ENCODE peak calls at places on chromosome 11, in nine cellular contexts. E is CD8-positive, alpha-beta T cell; C is thyroid gland; D is suprapubic skin; U is IMR-90; O is cardiac muscle cell; T is SJSA1; M is sigmoid colon; A is A549. R is an unnamed sample.

GRCh38 chr11:65298655-65299179 is 15.9 kb upstream of the CDC42EP2 start:
- DNase-seq in E (no peak), C (peak; percentile 47), D (no peak), U (peak; percentile 81), O (peak; percentile 81), T (no peak), M (peak; percentile 96), A (no peak), R (no peak)

GRCh38 chr11:57779275-57779674 is 17.7 kb downstream of the CTNND1 start:
- DNase-seq in E (no peak), C (peak; percentile 65), D (no peak), U (peak; percentile 63), O (peak; percentile 79), T (peak; percentile 70), M (no peak), A (peak; percentile 41), R (no peak)

GRCh38 chr11:56905936-56906335 is 82.8 kb upstream of the OR5AK2 start:
- DNase-seq in E (no peak), C (no peak), D (no peak), U (no peak), O (no peak), T (no peak), M (no peak), A (no peak), R (no peak)

GRCh38 chr11:112255075-112255739 is 5.5 kb downstream of the PLET1 start:
- DNase-seq in E (no peak), C (no peak), D (no peak), U (peak; percentile 88), O (peak; percentile 84), T (peak; percentile 20), M (no peak), A (no peak), R (no peak)

GRCh38 chr11:19253149-19253540 is 12.4 kb upstream of the E2F8 start:
- DNase-seq in E (no peak), C (no peak), D (no peak), U (no peak), O (peak; percentile 61), T (no peak), M (no peak), A (no peak), R (no peak)

GRCh38 chr11:115843116-115843515 is 338.9 kb upstream of the CADM1 start:
- DNase-seq in E (no peak), C (no peak), D (no peak), U (no peak), O (no peak), T (no peak), M (no peak), A (no peak), R (no peak)

GRCh38 chr11:130114281-130114680 is 44.6 kb downstream of the APLP2 start:
- DNase-seq in E (no peak), C (no peak), D (no peak), U (no peak), O (no peak), T (no peak), M (no peak), A (no peak), R (no peak)

GRCh38 chr11:117669062-117669461 is 128.0 kb downstream of the DSCAML1 start:
- DNase-seq in E (no peak), C (no peak), D (no peak), U (no peak), O (no peak), T (no peak), M (no peak), A (no peak), R (no peak)

GRCh38 chr11:100739636-100740035 is 52.5 kb downstream of the ARHGAP42 start:
- DNase-seq in E (no peak), C (peak; percentile 74), D (no peak), U (peak; percentile 90), O (peak; percentile 94), T (peak; percentile 65), M (no peak), A (no peak), R (peak; percentile 78)

GRCh38 chr11:10456519-10456918 is 1.5 kb downstream of the AMPD3 start:
- DNase-seq in E (peak; percentile 27), C (no peak), D (no peak), U (no peak), O (peak; percentile 8), T (no peak), M (no peak), A (no peak), R (no peak)

GRCh38 chr11:91433284-91434010 is 791.2 kb upstream of the FAT3 start:
- DNase-seq in E (no peak), C (no peak), D (no peak), U (peak; percentile 30), O (no peak), T (no peak), M (no peak), A (no peak), R (no peak)

GRCh38 chr11:114060402-114061052 is 1.0 kb downstream of the ZBTB16 start:
- DNase-seq in E (peak; percentile 38), C (peak; percentile 44), D (peak; percentile 80), U (no peak), O (peak; percentile 41), T (peak; percentile 9), M (peak; percentile 75), A (no peak), R (no peak)

GRCh38 chr11:46296520-46297448 is 19.3 kb downstream of the CREB3L1 start:
- DNase-seq in E (no peak), C (no peak), D (no peak), U (peak; percentile 98), O (peak; percentile 97), T (peak; percentile 92), M (peak; percentile 83), A (no peak), R (peak; percentile 92)

GRCh38 chr11:17161515-17161914 is 46.3 kb downstream of the PIK3C2A start:
- DNase-seq in E (no peak), C (no peak), D (no peak), U (no peak), O (no peak), T (no peak), M (no peak), A (no peak), R (no peak)

GRCh38 chr11:6531267-6531752 is 34.2 kb downstream of the DNHD1 start:
- DNase-seq in E (no peak), C (peak; percentile 15), D (no peak), U (peak; percentile 52), O (peak; percentile 64), T (peak; percentile 27), M (no peak), A (peak; percentile 79), R (no peak)

GRCh38 chr11:47983464-47984397 is 3.4 kb downstream of the PTPRJ start:
- DNase-seq in E (no peak), C (no peak), D (no peak), U (peak; percentile 73), O (peak; percentile 59), T (peak; percentile 59), M (no peak), A (no peak), R (no peak)

GRCh38 chr11:68071281-68072048 is 32.6 kb downstream of the TCIRG1 start:
- DNase-seq in E (no peak), C (no peak), D (no peak), U (no peak), O (no peak), T (no peak), M (no peak), A (no peak), R (no peak)

GRCh38 chr11:68065841-68066240 is 27.0 kb downstream of the TCIRG1 start:
- DNase-seq in E (no peak), C (no peak), D (no peak), U (no peak), O (no peak), T (no peak), M (no peak), A (no peak), R (no peak)

GRCh38 chr11:68066742-68067141 is 27.9 kb downstream of the TCIRG1 start:
- DNase-seq in E (no peak), C (no peak), D (no peak), U (no peak), O (peak; percentile 37), T (no peak), M (no peak), A (no peak), R (no peak)

GRCh38 chr11:68064876-68065275 is 26.1 kb downstream of the TCIRG1 start:
- DNase-seq in E (no peak), C (no peak), D (no peak), U (no peak), O (no peak), T (no peak), M (no peak), A (no peak), R (no peak)

GRCh38 chr11:68067991-68068390 is 29.2 kb downstream of the TCIRG1 start:
- DNase-seq in E (no peak), C (no peak), D (no peak), U (no peak), O (no peak), T (no peak), M (no peak), A (no peak), R (no peak)
- H3K27ac ChIP-seq in E (no peak overlapping the region), C (no peak overlapping the region), D (no peak overlapping the region), U (no peak overlapping the region), O (no peak overlapping the region), T (no peak overlapping the region), M (no peak overlapping the region), A (no peak overlapping the region), R (no peak overlapping the region)

DNA sequence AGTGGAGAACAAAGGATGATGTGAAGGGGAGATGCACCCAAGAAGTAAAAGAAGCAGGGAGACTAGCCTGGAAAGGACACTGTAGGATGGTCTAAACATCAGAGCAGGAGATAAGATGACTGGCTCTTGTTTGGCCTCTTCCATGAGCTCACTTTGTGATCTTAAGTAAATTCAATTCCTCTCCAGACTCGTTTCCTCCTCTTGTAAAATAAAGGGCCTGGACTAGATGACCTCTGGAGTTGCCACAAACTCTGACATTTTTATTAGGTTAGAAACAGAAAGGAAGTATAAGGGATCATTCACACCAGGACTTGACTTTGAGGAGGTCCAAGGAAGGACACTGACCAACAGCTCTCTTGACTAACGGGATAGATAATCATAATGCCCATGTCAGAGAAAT is 60.2 kb upstream of the SCUBE2 start:
- DNase-seq in E (no peak), C (no peak), D (no peak), U (no peak), O (no peak), T (no peak), M (no peak), A (no peak), R (no peak)
- H3K27ac ChIP-seq in E (no peak overlapping the region), C (no peak overlapping the region), D (no peak overlapping the region), U (no peak overlapping the region), O (no peak overlapping the region), T (no peak overlapping the region), M (no peak overlapping the region), A (no peak overlapping the region), R (no peak overlapping the region)

DNA sequence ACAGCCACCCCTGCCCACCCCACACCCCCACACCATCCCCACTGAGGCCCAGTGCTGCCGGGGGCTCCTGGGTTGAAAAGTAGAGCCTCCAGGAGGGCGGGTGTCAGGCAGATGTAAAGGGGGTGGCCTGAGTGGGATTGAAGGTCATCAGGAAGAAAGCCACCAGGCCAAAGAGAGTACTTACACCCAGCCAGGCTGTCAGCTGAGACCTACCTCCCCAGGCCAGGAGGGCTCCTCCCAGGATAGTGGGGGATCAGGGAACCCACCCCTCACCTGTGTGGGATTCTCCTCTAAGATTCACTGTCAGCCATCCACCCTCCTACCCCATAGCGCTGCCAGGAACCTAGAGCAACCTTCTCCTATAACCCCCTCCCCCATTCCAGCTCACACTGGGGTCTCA is 17.2 kb upstream of the FCHSD2 start:
- DNase-seq in E (no peak), C (no peak), D (peak; percentile 26), U (no peak), O (no peak), T (no peak), M (peak; percentile 22), A (no peak), R (no peak)
- H3K27ac ChIP-seq in E (no peak overlapping the region), C (no peak overlapping the region), D (no peak overlapping the region), U (peak overlapping the region; percentile 82), O (peak overlapping the region; percentile 96), T (peak overlapping the region; percentile 73), M (peak overlapping the region; percentile 22), A (no peak overlapping the region), R (peak overlapping the region; percentile 94)

GRCh38 chr11:94145916-94146315 is 17.3 kb downstream of the PANX1 start:
- DNase-seq in E (no peak), C (no peak), D (no peak), U (no peak), O (no peak), T (no peak), M (no peak), A (no peak), R (no peak)
- H3K27ac ChIP-seq in E (no peak overlapping the region), C (no peak overlapping the region), D (no peak overlapping the region), U (no peak overlapping the region), O (no peak overlapping the region), T (no peak overlapping the region), M (no peak overlapping the region), A (peak overlapping the region; percentile 50), R (no peak overlapping the region)

R was measured in AG04450.